ENCODE peak calls at places on chromosomes 5 and 9, in four cellular contexts. L, Y, N and K are unnamed samples.
A peak's percentile ranks its signal among the peaks of the same experiment; 100 is the strongest.

GRCh38 chr5:71836547-71837112 is 117.6 kb downstream of the CARTPT start:
- DNase-seq in N (no peak), L (no peak), Y (no peak), K (no peak)

GRCh38 chr9:6641073-6641455 is 4.5 kb downstream of the GLDC start:
- DNase-seq in L (no peak), Y (no peak), N (no peak), K (no peak)

GRCh38 chr5:86199287-86199686 is 418.5 kb upstream of the COX7C start:
- DNase-seq in N (no peak), Y (no peak), L (no peak), K (no peak)

GRCh38 chr5:112549127-112549526 is 130.1 kb upstream of the EPB41L4A start:
- DNase-seq in Y (no peak), N (no peak), L (no peak), K (no peak)

GRCh38 chr9:96688745-96689464 is 33.8 kb upstream of the PRXL2C start:
- DNase-seq in L (no peak), N (no peak), Y (no peak), K (no peak)

GRCh38 chr9:114033397-114034103 is 44.5 kb downstream of the AMBP start:
- DNase-seq in Y (peak; percentile 32), N (no peak), L (peak; percentile 13), K (peak; percentile 82)

GRCh38 chr5:141701341-141702119 is 19.5 kb upstream of the ARAP3 start:
- DNase-seq in N (peak; percentile 17), Y (no peak), L (no peak), K (no peak)

GRCh38 chr5:178116406-178116885 is 3.1 kb downstream of the N4BP3 start:
- DNase-seq in Y (no peak), N (peak; percentile 87), L (no peak), K (no peak)

GRCh38 chr9:126482361-126483044 is 131.2 kb upstream of the LMX1B start:
- DNase-seq in Y (no peak), N (no peak), L (no peak), K (peak; percentile 79)

GRCh38 chr5:40599676-40600075 is 80.0 kb upstream of the PTGER4 start:
- DNase-seq in L (no peak), N (no peak), Y (no peak), K (no peak)

GRCh38 chr5:175542232-175542965 is 64.0 kb downstream of the SFXN1 start:
- DNase-seq in Y (no peak), N (no peak), L (no peak), K (no peak)
- TF ChIP-seq YY1 in Y (no peak), N (no peak), L (no peak), K (no peak)

GRCh38 chr9:136526625-136527066 is 19.2 kb downstream of the NOTCH1 start:
- DNase-seq in L (no peak), N (no peak), Y (no peak), K (no peak)
- H3K4me1 ChIP-seq in L (peaks cover 21% of the 10 kb centered on the region), N (peaks cover 18% of the 10 kb centered on the region), Y (peaks cover 25% of the 10 kb centered on the region), K (peaks cover 8% of the 10 kb centered on the region)

GRCh38 chr5:64742821-64743220 is 25.7 kb downstream of the SREK1IP1 start:
- DNase-seq in L (no peak), Y (no peak), N (no peak), K (no peak)
- TF ChIP-seq SUZ12 in L (no peak), Y (no peak), N (no peak), K (no peak)

GRCh38 chr9:130327070-130327780 is 61.7 kb downstream of the HMCN2 start:
- DNase-seq in Y (no peak), L (no peak), N (no peak), K (no peak)
- TF ChIP-seq YY1 in Y (no peak), L (no peak), N (no peak), K (peak; percentile 59)

GRCh38 chr5:140551872-140552271 is 4.4 kb downstream of the EIF4EBP3 start:
- DNase-seq in N (no peak), L (no peak), Y (no peak), K (no peak)
- H3K4me1 ChIP-seq in N (peaks cover 34% of the 10 kb centered on the region), L (peaks cover 39% of the 10 kb centered on the region), Y (no peaks in the 10 kb centered on the region), K (peaks cover 18% of the 10 kb centered on the region)

GRCh38 chr5:61160497-61160896 is 1.8 kb downstream of the SMIM15 start:
- DNase-seq in L (no peak), Y (no peak), N (no peak), K (no peak)
- TF ChIP-seq SUZ12 in L (no peak), Y (no peak), N (no peak), K (no peak)

GRCh38 chr9:97907051-97907450 is 15.2 kb downstream of the TRMO start:
- DNase-seq in N (no peak), Y (no peak), L (no peak), K (no peak)

GRCh38 chr9:97905228-97905627 is 17.1 kb downstream of the TRMO start:
- DNase-seq in Y (no peak), N (no peak), L (no peak), K (no peak)

GRCh38 chr9:97907632-97908031 is 14.7 kb downstream of the TRMO start:
- DNase-seq in N (no peak), Y (no peak), L (no peak), K (no peak)

GRCh38 chr9:97904725-97905124 is 17.6 kb downstream of the TRMO start:
- DNase-seq in Y (no peak), L (no peak), N (no peak), K (no peak)

DNA sequence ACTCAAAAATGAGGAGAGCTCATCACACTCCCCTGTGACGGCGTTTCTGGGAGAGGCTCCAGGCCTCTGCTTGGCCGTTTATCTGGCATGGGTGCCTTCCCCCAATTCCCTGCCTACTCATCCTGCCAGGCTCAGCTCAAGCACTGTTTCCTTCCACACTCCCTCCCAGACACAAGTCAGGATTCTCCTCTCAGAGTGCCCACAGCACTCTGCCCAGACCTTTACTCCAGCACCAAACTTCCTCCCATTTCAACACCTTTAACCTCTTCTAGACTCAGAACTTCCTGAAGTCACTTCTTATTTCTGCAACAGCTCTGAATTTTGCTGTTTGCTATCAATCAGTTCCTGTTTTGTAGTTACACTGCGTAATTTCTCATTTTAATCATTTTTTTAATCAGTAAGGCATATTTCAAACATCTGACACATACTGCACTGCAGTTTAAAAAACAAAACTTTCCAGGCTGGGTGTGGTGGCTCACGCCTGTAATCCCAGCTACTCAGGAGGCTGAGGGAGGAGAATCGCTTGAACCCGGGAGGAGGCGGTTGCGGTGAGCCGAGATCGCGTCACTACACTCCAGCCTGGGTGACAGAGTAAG is 16.0 kb downstream of the TRMO start:
- DNase-seq in N (no peak), Y (no peak), L (no peak), K (no peak)
- TF ChIP-seq YY1 in N (no peak), Y (no peak), L (no peak), K (no peak)

GRCh38 chr5:78726003-78726402 is 77.4 kb upstream of the LHFPL2 start:
- DNase-seq in L (no peak), Y (no peak), N (no peak), K (no peak)
- H3K4me1 ChIP-seq in L (peaks cover 54% of the 10 kb centered on the region), Y (peaks cover 4% of the 10 kb centered on the region), N (peaks cover 37% of the 10 kb centered on the region), K (no peaks in the 10 kb centered on the region)

DNA sequence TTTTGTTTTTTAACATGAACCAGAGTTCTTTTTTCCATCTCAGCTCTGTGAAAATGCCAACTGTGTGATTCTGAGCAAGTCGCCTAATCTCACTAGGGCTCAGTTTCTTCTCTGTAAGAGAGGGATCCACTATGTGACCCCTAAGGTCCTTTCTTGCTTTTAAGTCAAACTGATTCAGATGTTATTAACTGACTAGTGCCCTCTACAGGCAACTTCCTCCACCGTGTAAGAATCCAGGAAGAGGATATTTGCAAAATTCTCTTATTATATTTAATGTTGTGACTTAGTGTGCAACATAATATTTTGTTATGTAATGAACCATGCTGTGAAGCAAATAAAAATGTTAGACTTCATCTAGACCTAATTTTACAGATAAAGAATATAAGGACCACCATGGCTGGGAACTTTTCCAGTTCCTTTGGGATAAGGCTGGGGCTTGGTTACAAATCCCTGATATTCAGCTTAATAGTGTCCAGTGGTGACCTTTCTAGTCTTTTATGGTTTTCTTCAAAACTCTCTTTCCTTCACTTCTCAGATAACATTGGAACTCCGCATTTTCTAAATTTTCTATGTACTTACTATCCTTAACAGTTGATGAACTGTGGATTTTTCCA is 244.7 kb downstream of the PIK3R1 start:
- DNase-seq in L (peak; percentile 52), Y (peak; percentile 18), N (no peak), K (no peak)
- TF ChIP-seq SUZ12 in L (no peak), Y (no peak), N (no peak), K (no peak)

GRCh38 chr5:129966071-129966470 is 61.8 kb downstream of the CHSY3 start:
- DNase-seq in Y (no peak), L (no peak), N (no peak), K (no peak)

GRCh38 chr5:129960831-129961230 is 56.6 kb downstream of the CHSY3 start:
- DNase-seq in Y (no peak), L (no peak), N (no peak), K (no peak)

GRCh38 chr5:129963359-129963758 is 59.1 kb downstream of the CHSY3 start:
- DNase-seq in Y (no peak), N (no peak), L (no peak), K (no peak)

DNA sequence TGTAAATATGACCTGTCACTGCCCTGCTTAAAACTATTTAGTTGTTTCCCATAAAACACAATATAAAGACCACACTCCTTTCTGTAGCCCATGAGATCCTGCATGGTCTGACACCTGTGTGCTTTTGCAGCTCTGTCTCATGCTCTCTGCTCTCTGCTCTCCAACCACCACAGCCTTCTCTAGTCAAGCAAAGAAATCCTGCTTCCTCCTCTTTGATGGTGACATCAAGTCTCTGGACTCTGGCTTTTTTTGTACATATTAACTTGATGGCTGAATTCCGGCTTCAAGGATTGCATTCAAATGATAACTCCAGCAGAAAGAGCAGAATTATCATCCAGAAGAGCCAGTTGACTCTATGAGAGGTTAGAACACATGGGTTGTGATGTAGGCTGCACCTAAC is 58.2 kb downstream of the CHSY3 start:
- DNase-seq in Y (no peak), N (no peak), L (no peak), K (no peak)
- TF ChIP-seq YY1 in Y (no peak), N (no peak), L (no peak), K (no peak)